ENCODE peak calls at places on chromosomes 5 and 9, in five cellular contexts. I, O, L, B and Z are unnamed samples.

GRCh38 chr5:132180134-132180745 is 47.4 kb downstream of the P4HA2 start:
- DNase-seq in L (no peak), I (peak), O (peak), B (peak), Z (no peak)

GRCh38 chr9:76269789-76270188 is 124.4 kb downstream of the RFK start:
- DNase-seq in B (peak), I (peak), L (no peak), O (no peak), Z (no peak)

GRCh38 chr5:14379739-14380497 is 201.7 kb upstream of the OTULINL start:
- DNase-seq in I (no peak), L (peak), O (no peak), B (no peak), Z (peak)

GRCh38 chr9:18256574-18256973 is 217.4 kb upstream of the ADAMTSL1 start:
- DNase-seq in O (no peak), I (peak), B (peak), L (no peak), Z (no peak)

GRCh38 chr5:79791843-79792242 is 102.2 kb downstream of the CMYA5 start:
- DNase-seq in B (no peak), O (no peak), I (no peak), L (no peak), Z (no peak)

GRCh38 chr5:36680066-36680465 is 73.7 kb downstream of the SLC1A3 start:
- DNase-seq in L (no peak), B (no peak), I (no peak), O (no peak), Z (no peak)

GRCh38 chr5:69467442-69468225 is 25.0 kb upstream of the OCLN start:
- DNase-seq in I (peak), O (no peak), B (no peak), L (no peak), Z (no peak)

GRCh38 chr5:121681200-121681855 is 170.4 kb upstream of the FTMT start:
- DNase-seq in L (no peak), O (no peak), I (no peak), B (peak), Z (no peak)

GRCh38 chr5:63495225-63495624 is 467.0 kb downstream of the HTR1A start:
- DNase-seq in O (no peak), B (no peak), I (no peak), L (no peak), Z (no peak)

DNA sequence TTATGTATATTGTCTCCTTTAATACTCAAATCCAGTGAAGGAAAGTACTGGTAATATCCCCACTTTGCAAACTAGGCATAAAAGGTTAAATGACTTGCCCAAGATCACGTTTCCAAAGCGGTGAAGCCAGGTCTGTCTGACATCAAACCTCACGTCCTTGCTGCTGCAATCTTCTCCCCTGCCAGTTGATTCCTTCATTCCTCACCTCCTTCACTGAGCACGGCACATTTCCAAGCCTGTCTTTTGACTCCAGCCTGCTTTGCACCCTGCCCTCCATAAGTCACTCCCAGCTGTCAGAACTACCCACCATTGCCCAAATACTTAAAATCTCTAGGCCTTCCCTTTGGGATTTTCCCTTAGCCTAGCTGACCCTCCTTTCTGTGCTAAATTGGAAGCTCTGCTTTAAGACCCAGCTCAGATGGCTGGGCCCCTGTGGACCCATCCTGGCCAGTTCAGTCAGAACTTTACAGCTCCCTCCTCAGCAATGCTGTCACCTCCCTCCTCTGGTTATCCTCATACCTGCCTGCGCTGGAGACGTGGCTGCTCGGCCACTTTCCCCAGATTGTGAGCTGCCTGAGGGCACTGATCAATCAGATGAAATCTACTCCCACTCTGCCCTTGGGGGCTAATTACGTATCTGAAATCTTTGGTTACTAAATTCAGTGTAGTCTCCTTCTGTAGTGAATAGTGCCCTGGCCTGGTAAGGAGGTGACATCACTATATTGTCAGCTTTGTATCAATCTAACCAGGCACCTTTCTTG is 51.2 kb downstream of the SLC36A1 start:
- DNase-seq in I (no peak), O (no peak), B (no peak), L (no peak), Z (no peak)
- H4K91ac ChIP-seq in I (no peak), O (no peak), B (peak), L (no peak), Z (no peak)

GRCh38 chr5:151257731-151258715 is 5.0 kb downstream of the GM2A start:
- DNase-seq in O (no peak), B (peak), I (peak), L (no peak), Z (no peak)

GRCh38 chr5:151262532-151262931 is 9.5 kb downstream of the GM2A start:
- DNase-seq in O (no peak), L (no peak), I (no peak), B (no peak), Z (no peak)

GRCh38 chr5:151258771-151259170 is 5.8 kb downstream of the GM2A start:
- DNase-seq in I (no peak), B (no peak), L (no peak), O (no peak), Z (no peak)

GRCh38 chr5:151255621-151256286 is 2.8 kb downstream of the GM2A start:
- DNase-seq in O (no peak), L (no peak), I (no peak), B (no peak), Z (no peak)

DNA sequence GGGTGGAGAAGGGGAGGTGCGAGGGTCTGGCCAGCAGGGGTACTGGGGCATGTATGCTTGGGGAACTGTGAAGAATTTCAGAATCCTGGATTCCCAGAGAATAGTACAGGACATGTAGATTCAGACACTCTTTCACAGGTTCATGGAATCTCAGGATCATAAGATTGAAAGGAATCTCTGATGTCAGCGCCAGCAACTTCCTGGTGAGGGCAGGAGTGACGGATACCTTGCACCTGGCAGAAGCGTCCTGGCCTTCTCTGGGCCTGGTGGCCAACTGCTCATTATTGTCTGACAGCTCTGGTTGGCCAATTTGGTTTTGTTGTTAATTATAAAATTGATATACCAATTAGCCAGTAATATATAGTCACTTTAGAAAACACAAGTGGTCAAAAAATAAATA is 6.9 kb downstream of the GM2A start:
- DNase-seq in L (no peak), B (no peak), I (no peak), O (no peak), Z (no peak)
- H3K18ac ChIP-seq in L (no peak), B (no peak), I (no peak), O (no peak), Z (no peak)

GRCh38 chr9:6078382-6079105 is 63.1 kb upstream of the RANBP6 start:
- DNase-seq in L (no peak), I (no peak), B (no peak), O (no peak), Z (no peak)
- H3K14ac ChIP-seq in L (no peak), I (no peak), B (no peak), O (no peak), Z (peak)

DNA sequence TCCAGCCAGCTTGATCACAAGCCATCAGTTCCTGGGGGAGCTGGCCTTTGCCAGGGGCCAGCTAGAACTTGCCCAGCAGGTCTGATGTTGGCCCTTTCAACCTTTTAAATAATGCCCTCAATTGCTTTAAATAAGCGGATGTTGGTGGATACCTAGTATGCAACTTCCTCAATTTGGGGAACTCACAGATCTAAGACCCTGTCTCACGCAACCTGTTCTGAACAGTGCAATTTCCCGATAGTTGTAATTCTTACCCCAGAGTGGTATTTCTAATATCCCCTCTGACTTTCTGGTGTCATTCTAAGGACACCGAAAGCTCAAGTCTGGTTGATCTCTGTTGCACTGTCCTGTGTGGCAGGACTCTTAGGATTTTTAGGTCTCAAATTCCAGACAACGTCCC is 23.1 kb downstream of the GALNT12 start:
- DNase-seq in B (no peak), L (no peak), O (no peak), I (no peak), Z (no peak)
- H4K91ac ChIP-seq in B (no peak), L (no peak), O (no peak), I (no peak), Z (no peak)

GRCh38 chr5:124740055-124740454 is 6.4 kb downstream of the ZNF608 start:
- DNase-seq in O (peak), L (no peak), B (no peak), I (no peak), Z (no peak)
- H3K18ac ChIP-seq in O (no peak), L (peak), B (no peak), I (no peak), Z (no peak)

DNA sequence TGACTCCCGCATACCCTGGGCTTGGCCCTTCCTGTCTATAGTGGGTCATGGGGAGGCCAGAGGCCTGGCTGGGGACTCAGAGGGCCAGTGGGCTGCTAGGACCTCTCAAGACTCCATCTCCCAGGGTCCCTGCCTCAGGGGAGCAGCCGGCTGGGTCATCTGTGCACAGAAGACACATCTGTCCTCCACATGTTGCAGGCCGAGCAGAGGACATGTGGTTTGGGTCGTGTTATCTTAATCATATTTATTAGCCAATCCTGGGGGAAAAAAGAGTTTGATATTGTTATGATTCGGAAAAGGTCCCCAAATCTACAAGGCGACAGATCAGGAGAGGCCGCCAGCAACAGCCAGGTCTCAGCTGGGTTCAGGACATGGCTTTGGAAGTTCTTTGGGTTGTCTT is 14.4 kb downstream of the LMX1B start:
- DNase-seq in O (no peak), I (no peak), L (no peak), B (no peak), Z (no peak)
- H3K14ac ChIP-seq in O (no peak), I (no peak), L (no peak), B (no peak), Z (no peak)

DNA sequence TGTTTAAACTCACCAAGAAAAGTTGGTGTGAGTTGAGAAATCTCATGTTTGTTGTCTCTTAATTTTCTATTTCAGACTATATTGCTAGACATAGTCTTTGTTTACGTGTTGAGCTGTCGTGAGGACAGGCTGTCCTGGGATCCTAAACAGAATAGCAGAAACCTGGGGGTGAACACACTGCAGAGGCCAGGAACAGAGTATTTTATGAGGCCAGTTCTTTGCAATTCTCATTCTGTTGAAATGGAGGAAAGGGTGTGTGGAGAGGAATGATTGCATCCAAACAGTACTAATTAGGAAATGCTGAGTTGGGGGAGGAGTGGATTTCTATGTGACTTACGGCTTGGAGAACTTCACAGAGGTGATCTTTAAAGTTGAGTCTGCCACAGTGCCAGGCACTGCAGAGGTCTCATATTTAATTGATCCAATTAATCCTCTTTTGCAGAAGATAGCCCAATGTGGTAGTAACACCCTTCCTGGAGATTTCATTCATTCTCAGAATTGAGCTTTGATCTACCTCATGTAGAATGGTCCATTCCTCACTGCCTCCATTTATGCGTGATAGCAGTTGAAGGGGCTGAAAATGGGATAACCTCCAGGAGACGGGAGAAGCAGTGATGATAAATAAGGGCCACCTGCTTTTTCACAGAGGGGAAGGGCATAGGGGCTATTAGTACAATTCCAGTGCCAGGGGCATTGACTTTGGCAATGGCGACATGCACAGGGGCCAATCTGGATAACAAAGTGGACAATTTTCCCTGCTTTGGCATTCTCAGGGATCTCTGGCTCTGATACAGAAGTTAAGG is 84.7 kb upstream of the TNFAIP8 start:
- DNase-seq in L (no peak), O (no peak), I (no peak), B (peak), Z (no peak)
- H4K91ac ChIP-seq in L (no peak), O (no peak), I (no peak), B (no peak), Z (no peak)

GRCh38 chr9:92728831-92729734 is 35.5 kb downstream of the BICD2 start:
- DNase-seq in L (peak), I (peak), B (peak), O (no peak), Z (peak)
- H3K18ac ChIP-seq in L (no peak), I (no peak), B (peak), O (peak), Z (no peak)